ENCODE peak calls at places on chromosomes 12 and 14, in seven cellular contexts. T is breast epithelium, J is GM12878, R is stomach, D is HCT116, I is suprapubic skin, B is GM12892. Q is an unnamed sample.
A peak's percentile ranks its signal among the peaks of the same experiment; 100 is the strongest.

GRCh38 chr14:45199246-45199645 is 53.8 kb downstream of the MIS18BP1 start:
- DNase-seq in T (no peak), J (no peak), R (no peak), D (no peak), I (no peak), B (no peak), Q (no peak)

GRCh38 chr12:130698106-130698505 is 18.0 kb downstream of the RIMBP2 start:
- DNase-seq in T (no peak), J (no peak), R (no peak), D (no peak), I (no peak), B (no peak), Q (no peak)

GRCh38 chr14:22839159-22839779 is 2.9 kb downstream of the MMP14 start:
- DNase-seq in T (no peak), J (no peak), R (no peak), D (no peak), I (peak; percentile 90), B (no peak), Q (no peak)

GRCh38 chr12:127280393-127281275 is 986.3 kb upstream of the TMEM132C start:
- DNase-seq in T (no peak), J (no peak), R (peak; percentile 72), D (peak; percentile 62), I (no peak), B (peak; percentile 34), Q (no peak)

GRCh38 chr12:116048886-116049285 is 228.6 kb downstream of the MED13L start:
- DNase-seq in T (no peak), J (no peak), R (no peak), D (no peak), I (no peak), B (no peak), Q (peak; percentile 29)

GRCh38 chr14:104204660-104205149 is 66.3 kb downstream of the KIF26A start:
- DNase-seq in T (no peak), J (no peak), R (no peak), D (no peak), I (no peak), B (no peak), Q (no peak)

GRCh38 chr14:94795372-94795771 is 25.5 kb upstream of the GSC start:
- DNase-seq in T (no peak), J (no peak), R (no peak), D (no peak), I (no peak), B (no peak), Q (no peak)

GRCh38 chr14:56796259-56796658 is 14.0 kb downstream of the OTX2 start:
- DNase-seq in T (no peak), J (no peak), R (no peak), D (no peak), I (no peak), B (no peak), Q (no peak)

GRCh38 chr14:73467377-73467776 is 9.0 kb upstream of the NUMB start:
- DNase-seq in T (no peak), J (no peak), R (no peak), D (no peak), I (no peak), B (no peak), Q (no peak)

GRCh38 chr12:117034249-117034648 is 65.0 kb downstream of the TESC start:
- DNase-seq in T (no peak), J (no peak), R (no peak), D (no peak), I (peak; percentile 20), B (no peak), Q (no peak)

GRCh38 chr12:113220593-113221180 is 577 bp upstream of the TPCN1 start:
- DNase-seq in T (no peak), J (no peak), R (no peak), D (no peak), I (no peak), B (no peak), Q (no peak)

GRCh38 chr12:64186789-64187188 is 35.3 kb downstream of the KICS2 start:
- DNase-seq in T (no peak), J (no peak), R (no peak), D (no peak), I (no peak), B (no peak), Q (peak; percentile 10)

GRCh38 chr12:114976959-114977358 is 293.0 kb upstream of the TBX3 start:
- DNase-seq in T (no peak), J (no peak), R (no peak), D (no peak), I (no peak), B (no peak), Q (no peak)

GRCh38 chr12:132563911-132564310 is 46.5 kb downstream of the LRCOL1 start:
- DNase-seq in T (no peak), J (no peak), R (no peak), D (no peak), I (no peak), B (no peak), Q (no peak)

GRCh38 chr12:42868291-42868690 is 278.7 kb upstream of the PRICKLE1 start:
- DNase-seq in T (no peak), J (no peak), R (no peak), D (no peak), I (no peak), B (no peak), Q (no peak)

GRCh38 chr12:93442411-93443340 is 929 bp upstream of the UBE2N start:
- DNase-seq in T (no peak), J (no peak), R (no peak), D (no peak), I (no peak), B (no peak), Q (no peak)

GRCh38 chr12:53207042-53207441 is at the start of gene ITGB7:
- DNase-seq in T (no peak), J (peak; percentile 64), R (peak; percentile 52), D (no peak), I (peak; percentile 61), B (peak; percentile 71), Q (no peak)

GRCh38 chr14:104248203-104249055 is 110.0 kb downstream of the KIF26A start:
- DNase-seq in T (no peak), J (no peak), R (peak; percentile 17), D (no peak), I (peak; percentile 26), B (no peak), Q (no peak)

GRCh38 chr14:57066887-57067513 is 201.7 kb downstream of the EXOC5 start:
- DNase-seq in T (no peak), J (no peak), R (peak; percentile 48), D (peak; percentile 12), I (no peak), B (no peak), Q (peak; percentile 37)

GRCh38 chr12:54593135-54593534 is 4.7 kb upstream of the PPP1R1A start:
- DNase-seq in T (no peak), J (no peak), R (no peak), D (no peak), I (no peak), B (no peak), Q (no peak)

GRCh38 chr12:4030938-4031702 is 157.9 kb upstream of the PARP11 start:
- DNase-seq in T (peak; percentile 92), J (no peak), R (peak; percentile 86), D (peak; percentile 86), I (peak; percentile 92), B (peak; percentile 83), Q (peak; percentile 90)

GRCh38 chr12:14283489-14284144 is 81.9 kb upstream of the ATF7IP start:
- DNase-seq in T (no peak), J (peak; percentile 76), R (no peak), D (no peak), I (no peak), B (no peak), Q (no peak)

GRCh38 chr12:110579889-110580253 is 3.2 kb downstream of the PPTC7 start:
- DNase-seq in T (no peak), J (no peak), R (no peak), D (no peak), I (no peak), B (no peak), Q (no peak)
- TF ChIP-seq POLR2A in T (no peak), J (no peak), R (no peak), D (no peak), I (no peak), B (no peak), Q (no peak)

GRCh38 chr14:20686386-20687143 is 2.0 kb upstream of the ANG start:
- DNase-seq in T (no peak), J (no peak), R (peak; percentile 61), D (no peak), I (no peak), B (no peak), Q (no peak)
- TF ChIP-seq POLR2AphosphoS5 in T (no peak), J (no peak), R (peak; percentile 81), D (no peak), I (no peak), B (no peak), Q (no peak)

GRCh38 chr14:105430042-105430441 is 10.4 kb downstream of the MTA1 start:
- DNase-seq in T (no peak), J (no peak), R (no peak), D (no peak), I (no peak), B (no peak), Q (peak; percentile 93)

GRCh38 chr14:105431256-105431655 is 11.6 kb downstream of the MTA1 start:
- DNase-seq in T (no peak), J (no peak), R (no peak), D (no peak), I (no peak), B (no peak), Q (no peak)

GRCh38 chr14:105430535-105430934 is 10.9 kb downstream of the MTA1 start:
- DNase-seq in T (no peak), J (no peak), R (no peak), D (peak; percentile 21), I (no peak), B (no peak), Q (peak; percentile 90)

GRCh38 chr14:105432657-105433056 is 13.0 kb downstream of the MTA1 start:
- DNase-seq in T (no peak), J (no peak), R (no peak), D (no peak), I (no peak), B (no peak), Q (no peak)

DNA sequence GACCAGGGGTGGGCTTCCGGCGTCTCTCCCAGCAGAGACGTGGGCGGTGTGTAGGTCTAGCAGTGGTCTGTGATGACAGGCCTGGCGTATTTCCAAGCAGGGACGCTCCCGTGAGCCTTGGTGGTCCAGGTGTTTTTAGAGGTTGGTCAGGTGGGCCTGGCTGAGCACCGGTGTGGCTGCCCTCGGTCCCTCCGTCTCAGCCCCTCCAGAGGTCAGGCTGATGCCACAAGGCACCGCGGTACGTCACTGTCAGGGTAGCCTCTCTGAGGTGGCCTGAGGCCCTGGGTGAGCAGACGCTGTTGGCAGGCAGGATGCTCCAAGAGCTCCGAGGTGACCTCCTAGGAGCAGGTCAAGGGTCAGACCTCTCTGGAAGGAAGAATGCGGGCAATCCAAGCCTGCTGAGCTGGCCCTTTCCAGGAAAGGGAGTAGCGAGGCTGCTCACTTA is 13.6 kb downstream of the MTA1 start:
- DNase-seq in T (no peak), J (no peak), R (no peak), D (no peak), I (no peak), B (no peak), Q (no peak)
- TF ChIP-seq POLR2A in T (no peak), J (peak; percentile 48), R (no peak), D (no peak), I (no peak), B (peak; percentile 27), Q (no peak)

DNA sequence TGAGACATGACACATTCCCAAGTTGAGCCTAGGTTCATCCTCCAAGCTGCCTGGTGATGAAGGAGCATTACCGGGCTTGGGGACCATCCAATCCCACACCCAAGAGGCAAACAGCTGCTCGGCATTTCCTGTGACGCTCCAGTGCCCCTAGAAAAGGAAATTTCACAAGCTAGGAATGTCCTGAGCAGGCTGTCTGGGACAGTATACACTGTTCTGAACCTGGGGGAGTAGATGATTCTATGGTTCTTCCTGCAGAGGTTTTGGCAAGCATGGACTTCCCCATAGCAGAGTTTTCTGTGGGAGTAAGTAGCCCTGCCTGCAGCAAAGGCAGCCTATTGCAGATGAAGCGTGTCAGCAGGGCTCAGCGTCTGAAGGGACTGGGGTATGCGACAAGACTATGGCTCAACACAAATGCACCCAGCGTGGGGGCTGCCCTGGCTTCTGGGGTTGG is 47.4 kb upstream of the SRSF5 start:
- DNase-seq in T (peak; percentile 81), J (no peak), R (no peak), D (no peak), I (no peak), B (no peak), Q (peak; percentile 78)
- TF ChIP-seq POLR2AphosphoS5 in T (peak; percentile 11), J (no peak), R (peak; percentile 58), D (no peak), I (no peak), B (no peak), Q (peak; percentile 26)

Q was measured in endothelial cell of umbilical vein.